ENCODE peak calls at places on chromosomes 16 and 17, in four cellular contexts. O is stomach, W is MM.1S, Y is body of pancreas. F is an unnamed sample.

GRCh38 chr17:82734987-82735866 is at the start of gene FN3K:
- DNase-seq in O (peak), W (no peak), Y (peak), F (peak)

GRCh38 chr17:19021622-19022083 is 17.1 kb upstream of the FAM83G start:
- DNase-seq in O (no peak), W (no peak), Y (no peak), F (peak)

GRCh38 chr16:67833418-67834241 is 8.5 kb upstream of the THAP11 start:
- DNase-seq in O (peak), W (peak), Y (peak), F (peak)

GRCh38 chr17:7380855-7381683 is at the start of gene TNK1:
- DNase-seq in O (peak), W (no peak), Y (peak), F (no peak)

GRCh38 chr16:25135239-25135878 is 23.8 kb downstream of the LCMT1 start:
- DNase-seq in O (no peak), W (no peak), Y (no peak), F (no peak)

GRCh38 chr17:29627951-29628350 is 5.2 kb upstream of the CORO6 start:
- DNase-seq in O (no peak), W (no peak), Y (no peak), F (no peak)

GRCh38 chr17:7034955-7035590 is 742 bp upstream of the SLC16A13 start:
- DNase-seq in O (no peak), W (peak), Y (no peak), F (peak)

GRCh38 chr16:50081428-50082018 is 15.8 kb downstream of the HEATR3 start:
- DNase-seq in O (no peak), W (no peak), Y (no peak), F (no peak)

GRCh38 chr17:50605434-50605833 is 29.2 kb upstream of the ABCC3 start:
- DNase-seq in O (no peak), W (no peak), Y (no peak), F (no peak)

GRCh38 chr17:80826955-80827645 is 164.5 kb upstream of the CHMP6 start:
- DNase-seq in O (no peak), W (no peak), Y (peak), F (no peak)

GRCh38 chr17:57363998-57364645 is 107.8 kb downstream of the MSI2 start:
- DNase-seq in O (no peak), W (no peak), Y (no peak), F (no peak)

GRCh38 chr17:7837375-7838290 is 3.6 kb downstream of the KDM6B start:
- DNase-seq in O (no peak), W (no peak), Y (no peak), F (no peak)

GRCh38 chr17:82107341-82107860 is 9.4 kb upstream of the FASN start:
- DNase-seq in O (no peak), W (no peak), Y (no peak), F (no peak)

GRCh38 chr16:74936902-74937560 is 47.9 kb downstream of the WDR59 start:
- DNase-seq in O (no peak), W (no peak), Y (peak), F (no peak)

GRCh38 chr16:85303354-85303883 is 191.1 kb upstream of the CIBAR2 start:
- DNase-seq in O (peak), W (no peak), Y (peak), F (peak)

GRCh38 chr16:2692251-2692947 is 10.1 kb downstream of the KCTD5 start:
- DNase-seq in O (no peak), W (no peak), Y (no peak), F (no peak)

GRCh38 chr17:29369831-29370735 is 20.1 kb upstream of the TAOK1 start:
- DNase-seq in O (peak), W (peak), Y (peak), F (peak)

GRCh38 chr17:67629963-67630320 is 87.8 kb upstream of the NOL11 start:
- DNase-seq in O (no peak), W (peak), Y (peak), F (no peak)

GRCh38 chr16:79843631-79844043 is 243.1 kb upstream of the MAF start:
- DNase-seq in O (no peak), W (no peak), Y (no peak), F (no peak)

GRCh38 chr16:58678716-58679115 is 5.9 kb downstream of the SLC38A7 start:
- DNase-seq in O (no peak), W (no peak), Y (peak), F (no peak)
- TF ChIP-seq CTCF in O (no peak), W (no peak), Y (no peak), F (no peak)

GRCh38 chr17:1783834-1784611 is 22.2 kb downstream of the SERPINF1 start:
- DNase-seq in O (peak), W (peak), Y (peak), F (no peak)
- H3K27ac ChIP-seq in O (peak), W (no peak), Y (peak), F (no peak)

GRCh38 chr17:39672522-39673334 is 4.5 kb downstream of the PNMT start:
- DNase-seq in O (no peak), W (no peak), Y (no peak), F (no peak)

GRCh38 chr17:39673335-39674081 is 5.3 kb downstream of the PNMT start:
- DNase-seq in O (no peak), W (no peak), Y (no peak), F (no peak)

GRCh38 chr17:39669897-39670735 is 1.9 kb downstream of the PNMT start:
- DNase-seq in O (no peak), W (no peak), Y (no peak), F (no peak)

GRCh38 chr17:39670746-39671145 is 2.5 kb downstream of the PNMT start:
- DNase-seq in O (no peak), W (no peak), Y (no peak), F (no peak)

DNA sequence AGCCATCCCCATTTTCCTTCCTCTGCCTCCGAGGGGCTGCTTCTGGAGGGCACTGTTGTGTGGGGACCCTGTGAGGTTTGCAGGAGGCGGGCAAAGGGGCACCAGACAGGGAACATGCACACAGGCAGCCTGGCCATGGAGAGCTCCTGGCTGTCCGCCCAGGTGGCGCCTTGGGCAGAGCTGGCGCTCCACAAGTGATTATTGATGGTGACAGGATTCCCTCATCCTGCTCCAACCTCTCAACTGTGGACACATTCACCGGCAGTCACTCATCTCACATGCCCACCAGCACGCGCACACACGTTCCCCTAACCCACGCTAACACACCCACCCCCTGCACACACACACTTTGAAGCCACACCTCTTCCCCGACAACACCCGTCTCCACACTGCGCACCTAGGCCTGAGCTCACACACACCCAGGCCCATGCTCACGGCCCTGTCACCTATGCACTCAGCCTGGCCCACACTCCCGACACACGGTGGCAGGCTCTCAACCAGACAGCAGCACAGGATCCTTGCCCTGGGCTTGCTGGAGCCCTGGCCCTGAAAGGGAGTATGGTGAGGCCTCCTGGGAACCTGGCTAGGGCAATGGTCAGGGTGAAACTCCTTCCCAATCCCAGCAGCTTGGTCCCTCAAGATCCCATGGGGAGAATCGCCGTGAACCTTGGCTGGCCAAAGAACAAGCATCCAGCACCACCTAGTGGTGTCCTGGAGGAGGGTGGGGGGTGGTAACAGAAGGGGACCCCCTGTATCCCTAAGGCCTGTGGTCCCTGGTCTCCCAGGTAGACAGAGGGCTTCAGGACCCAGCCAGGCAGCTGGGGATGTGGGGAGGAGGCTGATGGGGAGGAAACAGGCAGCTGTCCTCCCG is 3.6 kb downstream of the PNMT start:
- DNase-seq in O (peak), W (no peak), Y (peak), F (no peak)
- TF ChIP-seq CTCF in O (no peak), W (peak), Y (peak), F (peak)

GRCh38 chr17:35065880-35066279 is 2.4 kb upstream of the RFFL start:
- DNase-seq in O (no peak), W (no peak), Y (no peak), F (no peak)
- H3K27ac ChIP-seq in O (no peak), W (no peak), Y (no peak), F (no peak)

GRCh38 chr16:54957403-54957802 is 26.7 kb downstream of the IRX5 start:
- DNase-seq in O (peak), W (peak), Y (peak), F (no peak)
- TF ChIP-seq CTCF in O (no peak), W (peak), Y (peak), F (no peak)

GRCh38 chr16:72877374-72878028 is 170.4 kb downstream of the ZFHX3 start:
- DNase-seq in O (no peak), W (no peak), Y (no peak), F (no peak)
- H3K27ac ChIP-seq in O (no peak), W (no peak), Y (peak), F (no peak)

GRCh38 chr16:86667035-86667434 is 88.7 kb downstream of the FOXL1 start:
- DNase-seq in O (no peak), W (no peak), Y (no peak), F (no peak)
- TF ChIP-seq CTCF in O (no peak), W (no peak), Y (no peak), F (no peak)

GRCh38 chr17:17708816-17709215 is 27.6 kb downstream of the RAI1 start:
- DNase-seq in O (no peak), W (no peak), Y (no peak), F (no peak)
- H3K27ac ChIP-seq in O (peak), W (no peak), Y (peak), F (no peak)

DNA sequence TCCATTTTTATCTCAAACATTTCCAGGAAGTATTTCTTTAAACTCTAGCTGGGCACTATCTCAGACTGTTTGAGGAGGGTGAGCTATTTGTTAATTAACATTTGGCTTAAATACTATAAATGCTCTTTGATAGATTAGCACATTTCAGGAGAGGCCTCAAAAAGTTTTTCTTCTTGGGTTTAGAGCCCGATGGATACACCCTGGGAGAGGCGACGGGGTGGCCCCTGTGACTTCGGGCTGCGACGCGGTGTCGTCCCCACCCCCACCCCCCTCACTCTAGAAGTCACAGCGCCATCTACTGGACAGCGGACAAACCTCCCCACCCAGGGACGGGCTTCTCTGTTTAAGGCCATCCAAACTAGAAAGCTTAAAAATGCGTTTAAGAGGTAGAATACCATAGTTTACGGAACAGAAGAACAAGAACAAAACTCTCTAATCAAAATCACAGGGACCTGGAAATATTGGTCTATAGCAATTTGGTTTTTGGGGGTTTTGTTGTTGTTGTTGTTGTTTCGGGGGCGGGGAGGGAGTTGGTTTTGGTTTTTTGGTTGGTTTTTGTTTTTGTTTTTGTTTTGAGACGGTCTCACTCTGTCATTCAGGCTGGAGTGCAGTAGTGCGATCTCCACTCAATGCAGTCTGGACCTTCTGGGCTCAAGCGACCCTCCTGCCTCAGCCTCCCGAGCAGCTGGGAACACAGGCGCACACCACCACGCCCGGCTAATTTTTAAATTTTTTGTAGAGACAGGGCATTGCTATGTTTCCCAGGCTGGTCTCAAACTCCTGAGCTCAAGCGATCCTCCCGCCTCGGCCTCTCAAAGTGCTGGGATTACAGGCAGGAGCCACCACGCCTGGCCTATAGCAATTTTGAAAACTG is 254.4 kb downstream of the C16orf95 start:
- DNase-seq in O (peak), W (peak), Y (peak), F (peak)
- TF ChIP-seq CTCF in O (no peak), W (peak), Y (peak), F (peak)

GRCh38 chr16:69072640-69072974 is 32.8 kb upstream of the HAS3 start:
- DNase-seq in O (no peak), W (no peak), Y (no peak), F (no peak)

GRCh38 chr16:69069504-69069903 is 35.9 kb upstream of the HAS3 start:
- DNase-seq in O (no peak), W (no peak), Y (no peak), F (no peak)

GRCh38 chr16:69077251-69077650 is 28.2 kb upstream of the HAS3 start:
- DNase-seq in O (no peak), W (no peak), Y (no peak), F (no peak)

GRCh38 chr16:69071036-69071435 is 34.4 kb upstream of the HAS3 start:
- DNase-seq in O (no peak), W (no peak), Y (no peak), F (no peak)

DNA sequence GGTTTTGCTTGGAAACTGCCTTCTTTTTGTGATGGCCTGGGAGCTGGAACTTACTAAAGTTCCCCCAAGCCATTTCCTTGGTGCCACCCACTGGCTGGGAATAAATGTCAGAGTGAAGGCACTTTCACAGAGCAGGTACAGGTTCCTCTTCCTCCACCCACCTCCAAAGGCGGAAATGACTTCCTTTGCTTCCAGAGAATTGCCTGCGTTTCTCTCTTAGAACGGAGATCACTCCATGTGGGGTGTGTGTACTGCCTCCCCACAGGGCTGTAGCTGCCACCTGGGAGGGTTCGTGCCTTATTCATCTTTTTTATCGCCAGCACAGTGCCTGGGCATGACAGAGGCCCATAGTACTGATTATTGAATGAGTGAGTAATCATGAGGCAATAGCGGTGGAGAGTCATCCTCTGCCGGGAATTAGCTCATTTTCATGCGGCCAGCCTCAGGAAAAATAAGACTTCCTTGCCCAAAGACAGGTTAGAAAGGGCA is 32.2 kb upstream of the HAS3 start:
- DNase-seq in O (no peak), W (no peak), Y (no peak), F (no peak)
- H3K27ac ChIP-seq in O (no peak), W (no peak), Y (no peak), F (no peak)

F was measured in CD8-positive, alpha-beta T cell.